ENCODE peak calls at places on chromosome 3, in four cellular contexts. T, U, R and W are unnamed samples.

GRCh38 chr3:191686626-191687025 is 225.7 kb downstream of the PYDC2 start:
- DNase-seq in T (no peak), U (no peak), R (no peak), W (no peak)

GRCh38 chr3:101532783-101533602 is 20.0 kb upstream of the SENP7 start:
- DNase-seq in T (no peak), U (no peak), R (no peak), W (no peak)

GRCh38 chr3:15500107-15500724 is 21.3 kb downstream of the COLQ start:
- DNase-seq in T (no peak), U (no peak), R (no peak), W (no peak)

GRCh38 chr3:31103181-31103580 is 208.7 kb upstream of the GADL1 start:
- DNase-seq in T (no peak), U (no peak), R (no peak), W (no peak)

GRCh38 chr3:17905996-17906395 is 163.6 kb upstream of the TBC1D5 start:
- DNase-seq in T (no peak), U (no peak), R (no peak), W (no peak)

GRCh38 chr3:64651791-64652241 is 36.0 kb downstream of the ADAMTS9 start:
- DNase-seq in T (no peak), U (no peak), R (no peak), W (no peak)

GRCh38 chr3:10273697-10274305 is 18.9 kb downstream of the GHRL start:
- DNase-seq in T (no peak), U (no peak), R (no peak), W (no peak)

GRCh38 chr3:15405448-15406050 is 21.8 kb downstream of the METTL6 start:
- DNase-seq in T (peak; percentile 40), U (peak; percentile 48), R (peak; percentile 76), W (peak; percentile 51)

GRCh38 chr3:47455806-47456452 is 19.8 kb downstream of the SCAP start:
- DNase-seq in T (no peak), U (no peak), R (no peak), W (no peak)

GRCh38 chr3:139533781-139534443 is 5.6 kb downstream of the RBP1 start:
- DNase-seq in T (peak; percentile 35), U (peak; percentile 69), R (peak; percentile 23), W (peak; percentile 71)

GRCh38 chr3:93843981-93844380 is 129.7 kb downstream of the PROS1 start:
- DNase-seq in T (no peak), U (peak; percentile 16), R (peak; percentile 7), W (no peak)

GRCh38 chr3:46845397-46845859 is 17.8 kb downstream of the MYL3 start:
- DNase-seq in T (no peak), U (no peak), R (peak; percentile 41), W (peak; percentile 90)

GRCh38 chr3:52314495-52314894 is 1.6 kb upstream of the DNAH1 start:
- DNase-seq in T (no peak), U (no peak), R (no peak), W (no peak)

GRCh38 chr3:172635588-172635987 is 75.3 kb downstream of the NCEH1 start:
- DNase-seq in T (no peak), U (peak; percentile 22), R (no peak), W (no peak)

DNA sequence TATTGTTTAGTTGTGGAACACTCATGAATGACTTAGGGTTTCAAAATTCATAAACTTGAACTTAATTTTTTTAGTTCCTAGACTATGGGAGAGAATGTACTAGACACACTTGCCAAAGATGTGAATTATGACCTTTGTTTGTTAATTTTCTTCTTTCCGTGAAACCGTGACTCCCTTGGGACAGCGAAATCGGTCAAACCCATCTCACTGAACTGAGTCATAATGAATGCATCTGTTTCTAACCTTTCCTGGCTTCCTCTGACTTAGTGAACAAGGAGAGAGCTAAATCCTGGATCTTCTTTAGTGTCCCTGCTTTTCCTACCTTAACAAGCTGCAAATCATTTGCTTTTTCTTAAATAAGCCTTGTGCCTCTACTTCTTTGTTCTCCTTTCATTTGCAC is 85.5 kb downstream of the LARS2 start:
- DNase-seq in T (no peak), U (no peak), R (no peak), W (no peak)
- H4K20me1 ChIP-seq in T (no peaks in the 10 kb centered on the region), U (no peaks in the 10 kb centered on the region), R (no peaks in the 10 kb centered on the region), W (no peaks in the 10 kb centered on the region)

GRCh38 chr3:195001961-195002861 is 268.7 kb downstream of the XXYLT1 start:
- DNase-seq in T (peak; percentile 65), U (peak; percentile 37), R (peak; percentile 77), W (peak; percentile 75)
- TF ChIP-seq ELF1 in T (peak; percentile 11), U (no peak), R (no peak), W (no peak)

GRCh38 chr3:19950316-19950715 is 3.4 kb downstream of the RAB5A start:
- DNase-seq in T (no peak), U (no peak), R (no peak), W (no peak)
- H4K20me1 ChIP-seq in T (peaks cover 32% of the 10 kb centered on the region), U (peaks cover 4% of the 10 kb centered on the region), R (peaks cover 12% of the 10 kb centered on the region), W (peaks cover 70% of the 10 kb centered on the region)

DNA sequence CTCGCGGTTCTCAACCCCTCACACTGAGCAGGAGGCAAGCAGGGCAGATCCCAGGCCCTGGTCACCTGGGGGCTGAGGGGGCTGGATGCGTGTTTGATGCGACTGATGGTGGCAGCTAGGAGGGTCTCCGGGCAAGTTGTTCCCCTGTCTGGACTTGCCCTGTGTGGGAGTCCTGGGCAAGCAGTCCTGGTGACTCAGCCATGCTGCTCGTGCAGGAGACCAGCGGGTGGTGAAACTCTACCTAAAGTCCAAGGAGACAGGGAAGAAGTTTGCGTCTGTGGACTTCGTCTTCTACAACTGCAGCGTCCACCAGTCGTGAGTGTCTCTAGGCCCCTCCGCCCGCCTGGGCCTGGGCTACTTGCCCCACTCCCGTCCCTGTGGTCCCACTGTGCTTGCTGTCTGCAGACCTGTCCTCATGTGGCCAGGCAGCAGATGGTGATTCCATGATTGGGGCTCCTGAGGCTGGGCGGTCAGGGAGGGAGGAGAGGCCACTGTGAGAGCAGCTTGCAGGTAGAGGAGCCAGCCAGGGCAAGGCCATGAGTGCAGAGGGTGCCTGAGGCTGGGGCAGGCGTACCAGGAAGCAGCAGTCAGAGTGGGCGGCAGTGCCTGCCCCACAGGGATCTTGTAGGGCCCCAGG is 23.1 kb downstream of the PLXNA1 start:
- DNase-seq in T (no peak), U (no peak), R (no peak), W (no peak)
- TF ChIP-seq ELF1 in T (no peak), U (no peak), R (no peak), W (no peak)

GRCh38 chr3:50336452-50337174 is 4.0 kb downstream of the RASSF1 start:
- DNase-seq in T (no peak), U (no peak), R (no peak), W (no peak)
- H4K20me1 ChIP-seq in T (peaks cover 12% of the 10 kb centered on the region), U (no peaks in the 10 kb centered on the region), R (peaks cover 14% of the 10 kb centered on the region), W (peaks cover 10% of the 10 kb centered on the region)